ENCODE peak calls at places on chromosomes 7 and 10, in nine cellular contexts. One of them, this sample, is unnamed.

GRCh38 chr7:131336956-131337355 is 9.3 kb downstream of the MKLN1 start:
- DNase-seq in C1 segment of cervical spinal cord: no peak
- DNase-seq in T-helper 17 cell: no peak
- DNase-seq in EH: peak
- DNase-seq in NCI-H774: no peak
- DNase-seq in anterior cingulate cortex: no peak
- DNase-seq in smooth muscle cell of the brain vasculature: no peak
- DNase-seq in mucosa of descending colon: no peak
- DNase-seq in HFFc6: no peak
- DNase-seq in this sample: no peak

GRCh38 chr7:151452141-151452571 is 12.2 kb upstream of the CRYGN start:
- DNase-seq in HFFc6: no peak
- DNase-seq in anterior cingulate cortex: no peak
- DNase-seq in NCI-H774: no peak
- DNase-seq in C1 segment of cervical spinal cord: no peak
- DNase-seq in T-helper 17 cell: no peak
- DNase-seq in smooth muscle cell of the brain vasculature: no peak
- DNase-seq in EH: no peak
- DNase-seq in mucosa of descending colon: no peak
- DNase-seq in this sample: no peak

GRCh38 chr10:24720096-24720495 is 3.6 kb downstream of the ARHGAP21 start:
- DNase-seq in EH: no peak
- DNase-seq in anterior cingulate cortex: no peak
- DNase-seq in HFFc6: no peak
- DNase-seq in smooth muscle cell of the brain vasculature: no peak
- DNase-seq in C1 segment of cervical spinal cord: peak
- DNase-seq in NCI-H774: no peak
- DNase-seq in mucosa of descending colon: no peak
- DNase-seq in T-helper 17 cell: no peak
- DNase-seq in this sample: no peak

GRCh38 chr7:41046221-41046761 is 656.6 kb downstream of the INHBA start:
- DNase-seq in mucosa of descending colon: no peak
- DNase-seq in EH: peak
- DNase-seq in HFFc6: no peak
- DNase-seq in smooth muscle cell of the brain vasculature: no peak
- DNase-seq in T-helper 17 cell: no peak
- DNase-seq in anterior cingulate cortex: no peak
- DNase-seq in C1 segment of cervical spinal cord: no peak
- DNase-seq in NCI-H774: no peak
- DNase-seq in this sample: no peak

GRCh38 chr10:13404791-13405190 is 56.7 kb upstream of the SEPHS1 start:
- DNase-seq in T-helper 17 cell: no peak
- DNase-seq in HFFc6: no peak
- DNase-seq in NCI-H774: peak
- DNase-seq in EH: no peak
- DNase-seq in mucosa of descending colon: peak
- DNase-seq in smooth muscle cell of the brain vasculature: no peak
- DNase-seq in C1 segment of cervical spinal cord: no peak
- DNase-seq in anterior cingulate cortex: no peak
- DNase-seq in this sample: no peak

GRCh38 chr10:129615921-129616525 is 149.0 kb downstream of the MGMT start:
- DNase-seq in C1 segment of cervical spinal cord: no peak
- DNase-seq in EH: no peak
- DNase-seq in anterior cingulate cortex: no peak
- DNase-seq in smooth muscle cell of the brain vasculature: no peak
- DNase-seq in HFFc6: no peak
- DNase-seq in NCI-H774: no peak
- DNase-seq in mucosa of descending colon: no peak
- DNase-seq in T-helper 17 cell: no peak
- DNase-seq in this sample: no peak

GRCh38 chr7:3168869-3169268 is 125.2 kb upstream of the CARD11 start:
- DNase-seq in smooth muscle cell of the brain vasculature: no peak
- DNase-seq in EH: no peak
- DNase-seq in anterior cingulate cortex: no peak
- DNase-seq in NCI-H774: no peak
- DNase-seq in C1 segment of cervical spinal cord: no peak
- DNase-seq in mucosa of descending colon: no peak
- DNase-seq in HFFc6: no peak
- DNase-seq in T-helper 17 cell: no peak
- DNase-seq in this sample: no peak

GRCh38 chr7:122137291-122138077 is 6.6 kb downstream of the AASS start:
- DNase-seq in HFFc6: no peak
- DNase-seq in anterior cingulate cortex: no peak
- DNase-seq in mucosa of descending colon: no peak
- DNase-seq in C1 segment of cervical spinal cord: no peak
- DNase-seq in smooth muscle cell of the brain vasculature: no peak
- DNase-seq in T-helper 17 cell: no peak
- DNase-seq in EH: peak
- DNase-seq in NCI-H774: no peak
- DNase-seq in this sample: no peak

GRCh38 chr7:75889826-75890225 is 11.0 kb downstream of the RHBDD2 start:
- DNase-seq in EH: peak
- DNase-seq in mucosa of descending colon: no peak
- DNase-seq in anterior cingulate cortex: no peak
- DNase-seq in T-helper 17 cell: no peak
- DNase-seq in HFFc6: no peak
- DNase-seq in smooth muscle cell of the brain vasculature: no peak
- DNase-seq in NCI-H774: no peak
- DNase-seq in C1 segment of cervical spinal cord: no peak
- DNase-seq in this sample: peak

GRCh38 chr7:36119005-36119711 is 33.9 kb upstream of the EEPD1 start:
- DNase-seq in C1 segment of cervical spinal cord: no peak
- DNase-seq in smooth muscle cell of the brain vasculature: peak
- DNase-seq in mucosa of descending colon: peak
- DNase-seq in NCI-H774: peak
- DNase-seq in EH: peak
- DNase-seq in HFFc6: peak
- DNase-seq in T-helper 17 cell: no peak
- DNase-seq in anterior cingulate cortex: no peak
- DNase-seq in this sample: peak

GRCh38 chr10:69243817-69244216 is 23.7 kb downstream of the HKDC1 start:
- DNase-seq in T-helper 17 cell: no peak
- DNase-seq in HFFc6: no peak
- DNase-seq in anterior cingulate cortex: no peak
- DNase-seq in C1 segment of cervical spinal cord: no peak
- DNase-seq in smooth muscle cell of the brain vasculature: no peak
- DNase-seq in NCI-H774: no peak
- DNase-seq in mucosa of descending colon: no peak
- DNase-seq in EH: no peak
- DNase-seq in this sample: no peak

This sample was measured in non-pigmented ciliary epithelial cell.